ENCODE peak calls at places on chromosomes 6 and 20, in eight cellular contexts. N, E, Q, A, B, T, D and L are unnamed samples.

GRCh38 chr6:94751641-94752329 is 825.5 kb upstream of the MANEA start:
- DNase-seq in N (peak), E (no peak), Q (no peak), A (no peak), B (no peak), T (peak), D (no peak), L (no peak)

GRCh38 chr6:62285612-62286469 is at the start of gene KHDRBS2:
- DNase-seq in N (no peak), E (peak), Q (peak), A (peak), B (peak), T (peak), D (no peak), L (no peak)

GRCh38 chr6:109531446-109531845 is 48.4 kb upstream of the ZBTB24 start:
- DNase-seq in N (no peak), E (no peak), Q (no peak), A (no peak), B (no peak), T (no peak), D (no peak), L (no peak)

GRCh38 chr20:9200196-9200595 is 131.3 kb downstream of the PLCB4 start:
- DNase-seq in N (peak), E (no peak), Q (no peak), A (no peak), B (no peak), T (peak), D (no peak), L (no peak)

GRCh38 chr6:131914967-131915751 is 36.0 kb downstream of the CCN2 start:
- DNase-seq in N (peak), E (no peak), Q (peak), A (no peak), B (no peak), T (peak), D (peak), L (peak)

GRCh38 chr6:42564496-42564890 is 664 bp downstream of the UBR2 start:
- DNase-seq in N (peak), E (no peak), Q (no peak), A (no peak), B (no peak), T (no peak), D (no peak), L (no peak)

GRCh38 chr20:16385891-16386290 is 187.4 kb downstream of the KIF16B start:
- DNase-seq in N (no peak), E (no peak), Q (no peak), A (no peak), B (no peak), T (no peak), D (no peak), L (no peak)

GRCh38 chr6:68042339-68043121 is 592.6 kb upstream of the ADGRB3 start:
- DNase-seq in N (no peak), E (no peak), Q (no peak), A (no peak), B (no peak), T (no peak), D (no peak), L (no peak)

GRCh38 chr6:66930559-66931290 is 1223.7 kb upstream of the EYS start:
- DNase-seq in N (peak), E (no peak), Q (no peak), A (no peak), B (no peak), T (peak), D (peak), L (peak)

GRCh38 chr20:43969069-43969468 is 54.4 kb downstream of the TOX2 start:
- DNase-seq in N (no peak), E (no peak), Q (no peak), A (no peak), B (no peak), T (no peak), D (no peak), L (no peak)

GRCh38 chr6:71745525-71745924 is 140.8 kb upstream of the RIMS1 start:
- DNase-seq in N (no peak), E (no peak), Q (no peak), A (no peak), B (no peak), T (no peak), D (no peak), L (no peak)

GRCh38 chr6:10441004-10441654 is 26.3 kb upstream of the TFAP2A start:
- DNase-seq in N (peak), E (no peak), Q (no peak), A (no peak), B (no peak), T (peak), D (peak), L (peak)

GRCh38 chr6:119325559-119326240 is 23.9 kb downstream of the MAN1A1 start:
- DNase-seq in N (no peak), E (no peak), Q (no peak), A (no peak), B (no peak), T (no peak), D (no peak), L (no peak)

GRCh38 chr20:9492067-9492466 is 22.3 kb upstream of the LAMP5 start:
- DNase-seq in N (no peak), E (no peak), Q (no peak), A (no peak), B (no peak), T (no peak), D (peak), L (no peak)

GRCh38 chr6:104326173-104327001 is 533.3 kb downstream of the HACE1 start:
- DNase-seq in N (peak), E (no peak), Q (no peak), A (no peak), B (no peak), T (peak), D (no peak), L (no peak)

GRCh38 chr20:42945194-42945593 is 244.5 kb downstream of the PTPRT start:
- DNase-seq in N (no peak), E (no peak), Q (no peak), A (no peak), B (no peak), T (no peak), D (no peak), L (no peak)

GRCh38 chr20:57724610-57725405 is 15.0 kb upstream of the PMEPA1 start:
- DNase-seq in N (no peak), E (no peak), Q (no peak), A (no peak), B (no peak), T (no peak), D (no peak), L (no peak)

GRCh38 chr20:57723816-57724215 is 14.0 kb upstream of the PMEPA1 start:
- DNase-seq in N (no peak), E (no peak), Q (no peak), A (no peak), B (no peak), T (no peak), D (no peak), L (no peak)

DNA sequence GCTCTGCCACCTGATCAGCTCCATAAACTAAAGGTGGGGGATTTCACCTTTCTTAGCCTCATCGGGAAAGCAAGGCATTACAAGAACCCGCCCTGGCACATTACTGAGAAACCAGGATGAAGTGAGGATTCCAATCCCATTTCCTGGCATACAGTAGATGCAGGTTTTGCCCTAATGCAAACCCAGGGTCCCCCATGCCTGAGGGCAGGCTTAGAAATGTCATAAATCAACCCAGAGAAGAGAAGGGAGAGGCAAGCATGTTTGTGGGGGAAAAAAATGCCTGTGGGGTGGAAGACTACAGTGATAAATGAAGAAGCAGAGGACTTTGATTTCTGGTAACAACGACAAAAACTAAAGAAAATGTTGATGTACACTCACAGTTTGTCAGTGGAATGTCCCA is 18.0 kb upstream of the PMEPA1 start:
- DNase-seq in N (no peak), E (no peak), Q (no peak), A (no peak), B (no peak), T (no peak), D (no peak), L (no peak)
- TF ChIP-seq CTCF in N (no peak), E (no peak), Q (no peak), A (no peak), B (no peak), T (no peak), D (no peak), L (no peak)

GRCh38 chr6:138226701-138227315 is 8.5 kb upstream of the PBOV1 start:
- DNase-seq in N (no peak), E (no peak), Q (no peak), A (no peak), B (no peak), T (no peak), D (no peak), L (no peak)
- TF ChIP-seq CTCF in N (no peak), E (no peak), Q (no peak), A (no peak), B (no peak), T (no peak), D (no peak), L (no peak)

GRCh38 chr6:24489470-24489869 is at the start of gene GPLD1:
- DNase-seq in N (no peak), E (no peak), Q (no peak), A (no peak), B (no peak), T (no peak), D (no peak), L (no peak)

GRCh38 chr6:24494726-24495515 is at the start of gene ALDH5A1:
- DNase-seq in N (peak), E (peak), Q (peak), A (peak), B (peak), T (peak), D (peak), L (no peak)

GRCh38 chr6:24489881-24490280 is 503 bp upstream of the GPLD1 start:
- DNase-seq in N (peak), E (no peak), Q (no peak), A (no peak), B (no peak), T (peak), D (peak), L (no peak)

GRCh38 chr6:24493945-24494725 is 634 bp upstream of the ALDH5A1 start:
- DNase-seq in N (no peak), E (no peak), Q (no peak), A (no peak), B (no peak), T (no peak), D (no peak), L (no peak)

GRCh38 chr6:24492475-24492874 is 2.3 kb upstream of the ALDH5A1 start:
- DNase-seq in N (peak), E (no peak), Q (no peak), A (no peak), B (peak), T (no peak), D (peak), L (no peak)
- TF ChIP-seq CTCF in N (peak), E (peak), Q (peak), A (no peak), B (no peak), T (peak), D (peak), L (peak)

DNA sequence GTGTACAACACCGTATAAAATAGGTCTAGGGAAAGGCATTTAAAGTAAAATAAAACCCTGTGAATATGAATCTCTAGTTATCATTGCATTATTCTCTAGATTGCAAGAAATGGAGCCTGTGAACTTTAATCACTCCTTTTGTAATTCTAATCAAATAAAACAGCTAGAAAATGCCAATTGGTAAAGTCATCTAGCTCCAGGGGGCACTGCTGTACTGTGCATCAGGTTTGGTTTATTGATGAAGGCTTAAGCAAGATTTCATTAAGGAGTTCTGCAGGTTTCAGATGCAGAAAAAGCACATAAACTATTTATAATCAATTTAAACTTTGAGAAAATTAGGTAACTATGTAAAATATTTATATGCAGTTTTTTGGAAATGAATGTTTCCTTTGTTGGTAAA is 645.0 kb downstream of the PHF3 start:
- DNase-seq in N (peak), E (no peak), Q (no peak), A (no peak), B (no peak), T (peak), D (peak), L (peak)
- TF ChIP-seq CTCF in N (peak), E (no peak), Q (peak), A (peak), B (no peak), T (peak), D (peak), L (peak)

DNA sequence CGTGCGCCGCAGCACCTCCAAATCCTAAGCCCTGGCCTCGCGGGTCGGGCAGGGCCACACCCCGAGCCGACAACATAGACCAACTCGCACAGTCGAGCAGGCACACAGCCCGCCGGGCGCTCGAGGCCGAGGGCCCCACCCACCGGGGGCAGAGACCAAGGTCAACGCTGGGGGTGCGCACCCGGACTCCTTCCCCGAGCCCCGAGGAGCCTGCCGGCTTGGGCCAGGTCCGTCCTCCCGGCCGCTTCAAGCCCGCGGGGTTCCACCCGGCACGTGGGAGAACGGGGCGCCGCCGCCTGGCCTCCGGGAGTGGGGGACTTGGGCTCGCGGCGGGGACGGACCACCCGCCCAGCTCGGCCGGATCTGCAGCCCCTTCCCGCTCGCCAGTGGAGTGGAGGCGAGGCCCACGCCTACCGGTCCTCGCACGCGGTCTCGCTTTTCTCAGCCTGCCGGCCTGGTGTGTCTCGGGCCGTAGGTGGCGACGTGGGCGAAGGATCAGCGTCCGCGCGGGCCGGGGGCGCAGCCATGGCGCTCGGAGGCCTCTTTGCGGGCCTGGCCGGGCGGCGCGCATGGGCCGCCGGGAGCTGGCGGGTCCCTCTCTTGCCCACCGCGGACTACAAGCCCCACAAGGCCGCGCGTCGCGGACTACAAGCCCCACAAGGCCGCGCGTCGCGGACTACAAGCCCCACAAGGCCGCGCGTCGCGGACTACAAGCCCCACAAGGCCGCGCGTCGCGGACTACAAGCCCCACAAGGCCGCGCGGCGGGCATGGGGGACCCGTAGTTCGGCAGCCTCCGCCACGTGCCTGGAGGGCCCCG is at the start of gene UCKL1:
- DNase-seq in N (peak), E (peak), Q (peak), A (peak), B (peak), T (peak), D (peak), L (peak)
- TF ChIP-seq CTCF in N (no peak), E (no peak), Q (no peak), A (no peak), B (no peak), T (no peak), D (no peak), L (no peak)

GRCh38 chr6:130366011-130366963 is at the start of gene TMEM200A:
- DNase-seq in N (peak), E (peak), Q (peak), A (peak), B (peak), T (peak), D (peak), L (no peak)
- TF ChIP-seq CTCF in N (peak), E (no peak), Q (no peak), A (no peak), B (no peak), T (peak), D (peak), L (peak)

DNA sequence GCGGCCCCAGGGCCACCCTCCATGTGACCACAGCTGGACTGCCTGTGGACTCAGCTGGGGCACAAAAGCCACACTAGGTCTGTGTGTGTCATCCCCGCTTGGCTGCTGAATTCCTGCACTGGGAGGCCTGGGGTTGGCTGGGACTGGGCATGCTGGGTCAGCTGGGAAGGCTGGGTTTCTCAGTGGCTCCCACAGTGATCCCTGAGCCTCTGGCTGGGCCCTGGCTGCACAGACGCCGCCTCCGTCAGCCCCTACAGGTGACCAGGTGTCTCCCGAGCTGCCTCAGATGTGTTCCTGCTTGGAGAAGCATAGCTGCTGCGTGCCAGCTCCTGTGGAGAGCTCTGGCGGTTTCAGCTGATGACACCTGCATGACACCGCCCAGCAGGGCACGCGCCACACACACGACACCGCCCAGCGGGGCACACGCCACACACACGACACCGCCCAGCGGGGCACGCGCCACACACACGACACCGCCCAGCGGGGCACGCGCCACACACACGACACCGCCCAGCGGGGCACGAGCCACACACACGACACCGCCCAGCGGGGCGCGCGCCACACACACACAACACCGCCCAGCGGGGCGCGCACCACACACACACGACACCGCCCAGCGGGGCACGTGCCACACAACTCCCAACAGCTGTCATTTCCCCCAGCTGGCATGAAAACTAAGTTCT is 88.9 kb downstream of the TAF4 start:
- DNase-seq in N (no peak), E (no peak), Q (no peak), A (no peak), B (no peak), T (no peak), D (no peak), L (no peak)
- TF ChIP-seq CTCF in N (no peak), E (no peak), Q (no peak), A (no peak), B (no peak), T (no peak), D (no peak), L (no peak)

GRCh38 chr6:44411141-44411540 is 23.6 kb downstream of the CDC5L start:
- DNase-seq in N (peak), E (no peak), Q (no peak), A (no peak), B (no peak), T (peak), D (peak), L (no peak)

GRCh38 chr6:44410363-44410762 is 22.9 kb downstream of the CDC5L start:
- DNase-seq in N (no peak), E (no peak), Q (no peak), A (no peak), B (no peak), T (no peak), D (no peak), L (no peak)

GRCh38 chr6:44416103-44416502 is 28.6 kb downstream of the CDC5L start:
- DNase-seq in N (peak), E (no peak), Q (no peak), A (no peak), B (no peak), T (peak), D (peak), L (peak)

DNA sequence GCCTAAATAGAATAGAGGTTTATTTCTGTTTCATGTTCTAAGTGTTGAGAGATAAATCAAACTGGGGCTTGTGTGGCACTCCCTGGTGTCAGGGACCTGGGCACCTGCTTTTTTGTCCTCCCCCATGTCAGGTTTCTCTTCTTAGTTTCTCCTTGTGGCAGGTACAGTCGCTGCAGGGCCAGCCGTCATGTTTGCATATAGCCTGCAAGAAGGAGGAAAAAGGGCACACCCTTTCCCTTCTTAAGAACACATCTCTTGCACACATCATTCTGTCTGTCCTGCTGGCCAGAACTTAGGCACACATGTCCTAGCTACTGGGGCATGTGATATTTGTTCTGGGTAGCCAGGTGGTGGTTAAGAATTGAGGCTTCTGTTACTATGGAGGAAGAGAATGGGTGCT is 27.9 kb downstream of the CDC5L start:
- DNase-seq in N (no peak), E (no peak), Q (no peak), A (no peak), B (peak), T (no peak), D (no peak), L (no peak)
- TF ChIP-seq CTCF in N (no peak), E (no peak), Q (peak), A (no peak), B (no peak), T (no peak), D (no peak), L (no peak)

DNA sequence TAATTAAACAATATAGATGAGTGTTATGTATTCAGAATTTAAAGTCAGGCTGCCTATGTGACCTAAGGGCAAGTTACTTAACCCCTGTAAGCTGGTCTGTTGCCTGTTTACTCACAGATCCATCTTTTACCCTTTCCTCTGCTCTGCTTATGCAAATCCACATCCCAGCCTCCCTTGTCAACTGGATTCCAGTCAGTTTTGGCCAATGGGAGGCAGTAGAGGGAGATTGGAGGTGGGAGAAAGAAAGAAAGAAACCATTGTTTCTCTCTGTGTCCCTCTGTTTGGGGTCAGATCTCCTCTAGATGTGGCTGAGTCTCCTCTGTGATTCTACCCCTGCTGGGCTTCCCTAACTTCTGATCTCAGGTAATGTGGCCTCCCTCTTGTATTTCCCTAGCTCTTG is 266.8 kb upstream of the PLN start:
- DNase-seq in N (no peak), E (no peak), Q (no peak), A (no peak), B (no peak), T (no peak), D (no peak), L (no peak)
- TF ChIP-seq CTCF in N (peak), E (no peak), Q (no peak), A (no peak), B (no peak), T (no peak), D (peak), L (no peak)